ENCODE peak calls at places on chromosome 14, in ten cellular contexts. One of them, this sample, is unnamed.

GRCh38 chr14:106442857-106443256 is 916.5 kb downstream of the TMEM121 start:
- DNase-seq in upper lobe of right lung: no peak
- DNase-seq in brain microvascular endothelial cell: no peak
- DNase-seq in left ventricle myocardium inferior: no peak
- DNase-seq in lower lobe of right lung: no peak
- DNase-seq in heart left ventricle: no peak
- DNase-seq in fibroblast of lung: no peak
- DNase-seq in testis: no peak
- DNase-seq in cardiac muscle cell: no peak
- DNase-seq in hepatocyte: no peak
- DNase-seq in this sample: no peak

GRCh38 chr14:77128414-77128891 is 13.1 kb downstream of the ZDHHC22 start:
- DNase-seq in upper lobe of right lung: no peak
- DNase-seq in brain microvascular endothelial cell: no peak
- DNase-seq in left ventricle myocardium inferior: no peak
- DNase-seq in lower lobe of right lung: no peak
- DNase-seq in heart left ventricle: no peak
- DNase-seq in fibroblast of lung: no peak
- DNase-seq in testis: no peak
- DNase-seq in cardiac muscle cell: no peak
- DNase-seq in hepatocyte: no peak
- DNase-seq in this sample: peak; percentile 88

GRCh38 chr14:31205681-31206535 is 1.7 kb downstream of the HECTD1 start:
- DNase-seq in upper lobe of right lung: no peak
- DNase-seq in brain microvascular endothelial cell: peak; percentile 45
- DNase-seq in left ventricle myocardium inferior: no peak
- DNase-seq in lower lobe of right lung: no peak
- DNase-seq in heart left ventricle: no peak
- DNase-seq in fibroblast of lung: peak; percentile 83
- DNase-seq in testis: no peak
- DNase-seq in cardiac muscle cell: peak; percentile 68
- DNase-seq in hepatocyte: peak; percentile 30
- DNase-seq in this sample: peak; percentile 46

GRCh38 chr14:100775351-100775830 is 48.7 kb downstream of the DLK1 start:
- DNase-seq in upper lobe of right lung: no peak
- DNase-seq in brain microvascular endothelial cell: no peak
- DNase-seq in left ventricle myocardium inferior: no peak
- DNase-seq in lower lobe of right lung: no peak
- DNase-seq in heart left ventricle: no peak
- DNase-seq in fibroblast of lung: no peak
- DNase-seq in testis: no peak
- DNase-seq in cardiac muscle cell: no peak
- DNase-seq in hepatocyte: no peak
- DNase-seq in this sample: no peak

GRCh38 chr14:92613008-92613658 is 99.6 kb downstream of the RIN3 start:
- DNase-seq in upper lobe of right lung: peak; percentile 79
- DNase-seq in brain microvascular endothelial cell: no peak
- DNase-seq in left ventricle myocardium inferior: peak; percentile 33
- DNase-seq in lower lobe of right lung: peak; percentile 71
- DNase-seq in heart left ventricle: no peak
- DNase-seq in fibroblast of lung: no peak
- DNase-seq in testis: peak; percentile 38
- DNase-seq in cardiac muscle cell: peak; percentile 16
- DNase-seq in hepatocyte: no peak
- DNase-seq in this sample: peak; percentile 44

GRCh38 chr14:31926123-31926522 is 151.0 kb upstream of the ARHGAP5 start:
- DNase-seq in upper lobe of right lung: no peak
- DNase-seq in brain microvascular endothelial cell: no peak
- DNase-seq in left ventricle myocardium inferior: no peak
- DNase-seq in lower lobe of right lung: no peak
- DNase-seq in heart left ventricle: no peak
- DNase-seq in fibroblast of lung: peak; percentile 65
- DNase-seq in testis: no peak
- DNase-seq in cardiac muscle cell: peak; percentile 60
- DNase-seq in hepatocyte: peak; percentile 67
- DNase-seq in this sample: peak; percentile 64

GRCh38 chr14:50667491-50668007 is 557 bp downstream of the SAV1 start:
- DNase-seq in upper lobe of right lung: no peak
- DNase-seq in brain microvascular endothelial cell: no peak
- DNase-seq in left ventricle myocardium inferior: no peak
- DNase-seq in lower lobe of right lung: no peak
- DNase-seq in heart left ventricle: no peak
- DNase-seq in fibroblast of lung: no peak
- DNase-seq in testis: peak; percentile 66
- DNase-seq in cardiac muscle cell: no peak
- DNase-seq in hepatocyte: peak; percentile 53
- DNase-seq in this sample: peak; percentile 46

GRCh38 chr14:78933948-78934524 is 763.9 kb downstream of the NRXN3 start:
- DNase-seq in upper lobe of right lung: no peak
- DNase-seq in brain microvascular endothelial cell: no peak
- DNase-seq in left ventricle myocardium inferior: no peak
- DNase-seq in lower lobe of right lung: no peak
- DNase-seq in heart left ventricle: no peak
- DNase-seq in fibroblast of lung: peak; percentile 50
- DNase-seq in testis: no peak
- DNase-seq in cardiac muscle cell: peak; percentile 63
- DNase-seq in hepatocyte: peak; percentile 45
- DNase-seq in this sample: peak; percentile 45

DNA sequence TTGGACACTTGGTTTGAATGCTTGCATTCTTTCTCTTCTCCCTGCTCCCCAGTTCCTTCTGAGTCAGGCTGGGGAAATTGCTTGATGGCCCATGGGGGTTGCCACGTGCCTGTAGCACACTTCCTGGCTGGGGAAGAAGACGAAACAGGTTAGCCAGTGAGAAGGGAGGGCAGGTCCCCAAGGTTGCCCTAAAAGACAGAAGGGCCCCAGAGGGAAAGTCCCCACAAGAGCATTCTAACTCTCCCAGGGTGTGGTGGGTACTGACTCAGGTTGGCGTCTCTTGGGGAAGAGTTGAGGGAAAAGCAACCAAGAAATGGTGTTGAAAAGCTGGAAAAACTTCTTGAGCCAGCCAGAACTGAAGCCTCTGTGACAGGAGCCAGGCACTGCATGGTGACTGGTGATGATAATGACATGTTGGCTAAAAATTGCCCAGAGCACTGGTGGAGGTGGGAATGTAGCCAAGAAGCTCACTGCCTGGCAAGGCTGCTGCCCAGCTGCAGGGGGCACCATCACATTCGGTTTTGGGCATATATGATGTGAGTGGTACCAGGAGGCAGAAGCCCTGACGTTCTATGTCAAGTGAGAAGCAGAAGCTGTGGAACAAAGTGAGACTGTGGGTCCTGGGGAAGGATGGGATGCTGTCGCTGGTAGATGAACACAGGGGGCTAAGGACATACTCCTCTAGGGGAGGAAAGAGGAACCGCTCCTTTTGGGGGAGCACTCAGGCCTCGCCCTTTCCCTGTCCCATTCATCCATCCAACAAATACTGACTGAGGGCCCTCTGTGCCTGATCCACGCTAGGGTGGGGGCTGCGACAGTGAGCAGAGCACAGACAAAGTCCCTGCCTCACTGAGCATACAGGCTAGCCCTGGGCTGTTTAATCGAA is 8.1 kb upstream of the RABGGTA start:
- DNase-seq in upper lobe of right lung: no peak
- DNase-seq in brain microvascular endothelial cell: no peak
- DNase-seq in left ventricle myocardium inferior: peak; percentile 48
- DNase-seq in lower lobe of right lung: no peak
- DNase-seq in heart left ventricle: peak; percentile 81
- DNase-seq in fibroblast of lung: no peak
- DNase-seq in testis: no peak
- DNase-seq in cardiac muscle cell: no peak
- DNase-seq in hepatocyte: no peak
- DNase-seq in this sample: peak; percentile 56
- TF ChIP-seq CTCF in upper lobe of right lung: peak; percentile 18
- TF ChIP-seq CTCF in brain microvascular endothelial cell: peak; percentile 24
- TF ChIP-seq CTCF in left ventricle myocardium inferior: peak; percentile 62
- TF ChIP-seq CTCF in lower lobe of right lung: peak; percentile 25
- TF ChIP-seq CTCF in heart left ventricle: peak; percentile 60
- TF ChIP-seq CTCF in fibroblast of lung: peak; percentile 7
- TF ChIP-seq CTCF in testis: no peak
- TF ChIP-seq CTCF in cardiac muscle cell: peak; percentile 5
- TF ChIP-seq CTCF in hepatocyte: no peak
- TF ChIP-seq CTCF in this sample: peak; percentile 56

GRCh38 chr14:54117924-54118323 is 161.3 kb upstream of the BMP4 start:
- DNase-seq in upper lobe of right lung: no peak
- DNase-seq in brain microvascular endothelial cell: no peak
- DNase-seq in left ventricle myocardium inferior: no peak
- DNase-seq in lower lobe of right lung: no peak
- DNase-seq in heart left ventricle: no peak
- DNase-seq in fibroblast of lung: no peak
- DNase-seq in testis: no peak
- DNase-seq in cardiac muscle cell: no peak
- DNase-seq in hepatocyte: no peak
- DNase-seq in this sample: no peak

GRCh38 chr14:54117401-54117800 is 160.8 kb upstream of the BMP4 start:
- DNase-seq in upper lobe of right lung: no peak
- DNase-seq in brain microvascular endothelial cell: no peak
- DNase-seq in left ventricle myocardium inferior: no peak
- DNase-seq in lower lobe of right lung: no peak
- DNase-seq in heart left ventricle: no peak
- DNase-seq in fibroblast of lung: no peak
- DNase-seq in testis: no peak
- DNase-seq in cardiac muscle cell: no peak
- DNase-seq in hepatocyte: no peak
- DNase-seq in this sample: no peak

GRCh38 chr14:54114941-54115340 is 158.3 kb upstream of the BMP4 start:
- DNase-seq in upper lobe of right lung: no peak
- DNase-seq in brain microvascular endothelial cell: no peak
- DNase-seq in left ventricle myocardium inferior: no peak
- DNase-seq in lower lobe of right lung: no peak
- DNase-seq in heart left ventricle: no peak
- DNase-seq in fibroblast of lung: no peak
- DNase-seq in testis: no peak
- DNase-seq in cardiac muscle cell: no peak
- DNase-seq in hepatocyte: no peak
- DNase-seq in this sample: peak; percentile 97

GRCh38 chr14:54116972-54117371 is 160.3 kb upstream of the BMP4 start:
- DNase-seq in upper lobe of right lung: no peak
- DNase-seq in brain microvascular endothelial cell: peak; percentile 47
- DNase-seq in left ventricle myocardium inferior: no peak
- DNase-seq in lower lobe of right lung: no peak
- DNase-seq in heart left ventricle: no peak
- DNase-seq in fibroblast of lung: no peak
- DNase-seq in testis: no peak
- DNase-seq in cardiac muscle cell: peak; percentile 24
- DNase-seq in hepatocyte: no peak
- DNase-seq in this sample: peak; percentile 95

GRCh38 chr14:54116163-54116562 is 159.5 kb upstream of the BMP4 start:
- DNase-seq in upper lobe of right lung: no peak
- DNase-seq in brain microvascular endothelial cell: no peak
- DNase-seq in left ventricle myocardium inferior: no peak
- DNase-seq in lower lobe of right lung: no peak
- DNase-seq in heart left ventricle: no peak
- DNase-seq in fibroblast of lung: no peak
- DNase-seq in testis: no peak
- DNase-seq in cardiac muscle cell: no peak
- DNase-seq in hepatocyte: no peak
- DNase-seq in this sample: peak; percentile 68
- H3K36me3 ChIP-seq in upper lobe of right lung: no peaks in the 10 kb centered on the region
- H3K36me3 ChIP-seq in brain microvascular endothelial cell: no peaks in the 10 kb centered on the region
- H3K36me3 ChIP-seq in left ventricle myocardium inferior: no peaks in the 10 kb centered on the region
- H3K36me3 ChIP-seq in lower lobe of right lung: no peaks in the 10 kb centered on the region
- H3K36me3 ChIP-seq in heart left ventricle: no peaks in the 10 kb centered on the region
- H3K36me3 ChIP-seq in fibroblast of lung: no peaks in the 10 kb centered on the region
- H3K36me3 ChIP-seq in testis: no peaks in the 10 kb centered on the region
- H3K36me3 ChIP-seq in cardiac muscle cell: no peaks in the 10 kb centered on the region
- H3K36me3 ChIP-seq in hepatocyte: no peaks in the 10 kb centered on the region
- H3K36me3 ChIP-seq in this sample: no peaks in the 10 kb centered on the region

GRCh38 chr14:63343878-63344277 is 25.1 kb upstream of the GPHB5 start:
- DNase-seq in upper lobe of right lung: no peak
- DNase-seq in brain microvascular endothelial cell: peak; percentile 25
- DNase-seq in left ventricle myocardium inferior: no peak
- DNase-seq in lower lobe of right lung: no peak
- DNase-seq in heart left ventricle: no peak
- DNase-seq in fibroblast of lung: peak; percentile 71
- DNase-seq in testis: no peak
- DNase-seq in cardiac muscle cell: peak; percentile 33
- DNase-seq in hepatocyte: no peak
- DNase-seq in this sample: peak; percentile 87

GRCh38 chr14:63342381-63342780 is 23.6 kb upstream of the GPHB5 start:
- DNase-seq in upper lobe of right lung: no peak
- DNase-seq in brain microvascular endothelial cell: peak; percentile 35
- DNase-seq in left ventricle myocardium inferior: no peak
- DNase-seq in lower lobe of right lung: no peak
- DNase-seq in heart left ventricle: no peak
- DNase-seq in fibroblast of lung: peak; percentile 11
- DNase-seq in testis: no peak
- DNase-seq in cardiac muscle cell: peak; percentile 4
- DNase-seq in hepatocyte: no peak
- DNase-seq in this sample: peak; percentile 31

GRCh38 chr14:63345826-63346225 is 27.1 kb upstream of the GPHB5 start:
- DNase-seq in upper lobe of right lung: no peak
- DNase-seq in brain microvascular endothelial cell: no peak
- DNase-seq in left ventricle myocardium inferior: no peak
- DNase-seq in lower lobe of right lung: no peak
- DNase-seq in heart left ventricle: no peak
- DNase-seq in fibroblast of lung: no peak
- DNase-seq in testis: no peak
- DNase-seq in cardiac muscle cell: no peak
- DNase-seq in hepatocyte: no peak
- DNase-seq in this sample: no peak

DNA sequence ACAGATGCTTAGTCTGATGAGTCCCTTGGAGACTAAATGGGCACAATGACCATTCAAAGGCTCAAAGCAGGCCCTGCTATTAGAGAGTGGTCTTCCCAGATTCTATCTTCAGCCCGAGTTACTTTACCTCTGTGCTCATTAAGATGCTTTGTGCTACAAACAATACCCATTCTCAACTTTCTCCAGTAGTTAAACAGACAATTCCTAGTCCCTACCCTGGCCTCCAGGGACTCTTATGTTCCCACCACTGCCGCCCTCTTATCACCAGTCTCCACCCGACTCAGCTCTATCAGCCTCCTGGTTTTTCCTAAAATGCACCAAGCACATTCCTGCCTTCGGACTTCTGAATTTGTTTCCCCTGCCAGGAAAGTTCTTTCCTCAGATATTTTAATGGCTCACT is 25.6 kb upstream of the GPHB5 start:
- DNase-seq in upper lobe of right lung: no peak
- DNase-seq in brain microvascular endothelial cell: no peak
- DNase-seq in left ventricle myocardium inferior: no peak
- DNase-seq in lower lobe of right lung: no peak
- DNase-seq in heart left ventricle: no peak
- DNase-seq in fibroblast of lung: no peak
- DNase-seq in testis: no peak
- DNase-seq in cardiac muscle cell: peak; percentile 3
- DNase-seq in hepatocyte: no peak
- DNase-seq in this sample: no peak
- H3K27ac ChIP-seq in upper lobe of right lung: no peak overlapping the region
- H3K27ac ChIP-seq in brain microvascular endothelial cell: no peak overlapping the region
- H3K27ac ChIP-seq in left ventricle myocardium inferior: no peak overlapping the region
- H3K27ac ChIP-seq in lower lobe of right lung: no peak overlapping the region
- H3K27ac ChIP-seq in heart left ventricle: no peak overlapping the region
- H3K27ac ChIP-seq in fibroblast of lung: no peak overlapping the region
- H3K27ac ChIP-seq in testis: no peak overlapping the region
- H3K27ac ChIP-seq in cardiac muscle cell: no peak overlapping the region
- H3K27ac ChIP-seq in hepatocyte: no peak overlapping the region
- H3K27ac ChIP-seq in this sample: no peak overlapping the region

DNA sequence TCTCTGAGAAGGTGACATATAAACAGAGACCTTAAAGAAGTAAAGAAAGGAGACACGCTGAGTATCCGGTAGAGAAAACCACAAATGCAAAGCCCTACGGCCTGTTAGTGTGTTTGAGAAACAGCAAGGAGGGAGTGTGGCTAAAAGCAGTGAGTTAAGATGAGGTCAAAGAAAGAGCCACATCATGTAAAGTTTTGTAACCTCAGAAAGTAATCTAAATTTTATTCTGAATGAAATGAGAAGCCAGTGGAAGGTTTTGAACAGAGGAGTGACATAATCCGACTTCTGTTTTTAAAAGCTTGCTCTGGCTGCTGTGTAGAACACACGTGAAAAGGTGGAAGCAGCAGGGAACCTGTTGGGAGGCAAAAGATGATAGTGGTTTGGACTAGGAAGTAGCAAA is 32.6 kb downstream of the PPP2R5E start:
- DNase-seq in upper lobe of right lung: no peak
- DNase-seq in brain microvascular endothelial cell: no peak
- DNase-seq in left ventricle myocardium inferior: no peak
- DNase-seq in lower lobe of right lung: no peak
- DNase-seq in heart left ventricle: no peak
- DNase-seq in fibroblast of lung: peak; percentile 64
- DNase-seq in testis: no peak
- DNase-seq in cardiac muscle cell: no peak
- DNase-seq in hepatocyte: no peak
- DNase-seq in this sample: no peak
- TF ChIP-seq CTCF in upper lobe of right lung: no peak
- TF ChIP-seq CTCF in brain microvascular endothelial cell: no peak
- TF ChIP-seq CTCF in left ventricle myocardium inferior: no peak
- TF ChIP-seq CTCF in lower lobe of right lung: no peak
- TF ChIP-seq CTCF in heart left ventricle: no peak
- TF ChIP-seq CTCF in fibroblast of lung: no peak
- TF ChIP-seq CTCF in testis: no peak
- TF ChIP-seq CTCF in cardiac muscle cell: no peak
- TF ChIP-seq CTCF in hepatocyte: no peak
- TF ChIP-seq CTCF in this sample: no peak